ENCODE peak calls at places on chromosomes 13 and 19, in seven cellular contexts. L is HFFc6; I is activated naive CD4-positive, alpha-beta T cell treated with anti-CD3 and anti-CD28 coated beads, Interleukin-2, amount 50 U/mL, for 72 hours; Q is NCI-H1417; F is EH; E is Calu3; B is T-cell. T is an unnamed sample.

GRCh38 chr19:40659116-40659515 is 31.3 kb downstream of the NUMBL start:
- DNase-seq in L (no peak), I (no peak), Q (no peak), F (no peak), E (no peak), B (no peak), T (no peak)

GRCh38 chr13:98576963-98577822 is at the start of gene STK24:
- DNase-seq in L (peak; percentile 64), I (peak; percentile 76), Q (peak; percentile 77), F (peak; percentile 84), E (peak; percentile 66), B (peak; percentile 13), T (no peak)

GRCh38 chr19:370641-371330 is 26.2 kb upstream of the MIER2 start:
- DNase-seq in L (no peak), I (peak; percentile 39), Q (no peak), F (no peak), E (no peak), B (no peak), T (no peak)

GRCh38 chr13:36919833-36920611 is at the start of gene SMAD9:
- DNase-seq in L (peak; percentile 63), I (no peak), Q (peak; percentile 77), F (peak; percentile 71), E (peak; percentile 55), B (no peak), T (peak; percentile 25)

GRCh38 chr13:49679244-49679643 is 12.0 kb downstream of the EBPL start:
- DNase-seq in L (no peak), I (no peak), Q (no peak), F (peak; percentile 16), E (peak; percentile 10), B (no peak), T (no peak)

GRCh38 chr13:114027046-114027760 is 53.3 kb upstream of the C13orf46 start:
- DNase-seq in L (no peak), I (no peak), Q (no peak), F (peak; percentile 62), E (no peak), B (no peak), T (no peak)

GRCh38 chr19:46745521-46746280 is at the start of gene FKRP:
- DNase-seq in L (no peak), I (no peak), Q (peak; percentile 56), F (peak; percentile 35), E (peak; percentile 32), B (no peak), T (no peak)

GRCh38 chr19:1221141-1221903 is 15.7 kb downstream of the STK11 start:
- DNase-seq in L (peak; percentile 42), I (no peak), Q (no peak), F (peak; percentile 66), E (no peak), B (no peak), T (no peak)

GRCh38 chr13:102693781-102694180 is 1.1 kb downstream of the METTL21C start:
- DNase-seq in L (peak; percentile 32), I (no peak), Q (no peak), F (peak; percentile 54), E (no peak), B (no peak), T (no peak)

GRCh38 chr13:88932950-88933349 is 1261.8 kb downstream of the SLITRK5 start:
- DNase-seq in L (no peak), I (no peak), Q (no peak), F (no peak), E (no peak), B (no peak), T (no peak)

GRCh38 chr19:46863818-46864629 is 3.2 kb downstream of the ARHGAP35 start:
- DNase-seq in L (peak; percentile 55), I (no peak), Q (peak; percentile 8), F (peak; percentile 88), E (peak; percentile 73), B (no peak), T (peak; percentile 74)

GRCh38 chr19:56141416-56141992 is 417 bp downstream of the ZNF444 start:
- DNase-seq in L (no peak), I (no peak), Q (peak; percentile 23), F (peak; percentile 15), E (no peak), B (peak; percentile 44), T (no peak)

GRCh38 chr13:85798999-85799646 is at the start of gene SLITRK6:
- DNase-seq in L (peak; percentile 64), I (no peak), Q (peak; percentile 74), F (peak; percentile 51), E (peak; percentile 10), B (no peak), T (peak; percentile 66)

GRCh38 chr13:45936621-45937020 is 85.1 kb upstream of the SIAH3 start:
- DNase-seq in L (no peak), I (no peak), Q (no peak), F (no peak), E (no peak), B (no peak), T (no peak)

GRCh38 chr19:1258707-1259205 is 10.4 kb downstream of the MIDN start:
- DNase-seq in L (peak; percentile 30), I (no peak), Q (no peak), F (no peak), E (no peak), B (no peak), T (no peak)

GRCh38 chr19:46555684-46556083 is 45.4 kb upstream of the CALM3 start:
- DNase-seq in L (no peak), I (no peak), Q (no peak), F (no peak), E (no peak), B (no peak), T (no peak)

GRCh38 chr13:52646967-52647366 is 4.7 kb downstream of the HNRNPA1L2 start:
- DNase-seq in L (no peak), I (no peak), Q (no peak), F (no peak), E (no peak), B (no peak), T (no peak)

GRCh38 chr13:113846639-113847318 is 17.1 kb downstream of the GAS6 start:
- DNase-seq in L (no peak), I (peak; percentile 33), Q (no peak), F (no peak), E (no peak), B (no peak), T (no peak)

GRCh38 chr19:10191347-10191746 is 3.4 kb downstream of the DNMT1 start:
- DNase-seq in L (peak; percentile 74), I (no peak), Q (no peak), F (peak; percentile 85), E (no peak), B (no peak), T (no peak)

GRCh38 chr19:3849092-3849491 is 19.7 kb downstream of the ZFR2 start:
- DNase-seq in L (no peak), I (no peak), Q (no peak), F (peak; percentile 39), E (peak; percentile 78), B (no peak), T (no peak)

GRCh38 chr19:14494910-14495677 is 833 bp downstream of the GIPC1 start:
- DNase-seq in L (no peak), I (no peak), Q (no peak), F (peak; percentile 29), E (peak; percentile 50), B (no peak), T (no peak)

GRCh38 chr13:32056316-32056715 is 24.7 kb downstream of the FRY start:
- DNase-seq in L (no peak), I (no peak), Q (peak; percentile 68), F (no peak), E (no peak), B (no peak), T (no peak)

GRCh38 chr13:102197193-102197592 is 204.7 kb downstream of the FGF14 start:
- DNase-seq in L (no peak), I (no peak), Q (peak; percentile 29), F (no peak), E (peak; percentile 6), B (no peak), T (no peak)

GRCh38 chr13:48500652-48501197 is 32.2 kb downstream of the RCBTB2 start:
- DNase-seq in L (peak; percentile 80), I (no peak), Q (no peak), F (peak; percentile 88), E (no peak), B (no peak), T (peak; percentile 79)

GRCh38 chr19:46784262-46785053 is 3.9 kb downstream of the SLC1A5 start:
- DNase-seq in L (peak; percentile 94), I (peak; percentile 67), Q (peak; percentile 19), F (peak; percentile 98), E (peak; percentile 94), B (no peak), T (no peak)

GRCh38 chr13:32791545-32792172 is 205.4 kb downstream of the PDS5B start:
- DNase-seq in L (no peak), I (peak; percentile 61), Q (no peak), F (peak; percentile 22), E (no peak), B (no peak), T (no peak)

GRCh38 chr13:66014757-66015156 is 1215.4 kb downstream of the PCDH9 start:
- DNase-seq in L (no peak), I (no peak), Q (no peak), F (peak; percentile 40), E (no peak), B (no peak), T (no peak)

GRCh38 chr19:55179570-55180484 is at the start of gene SYT5:
- DNase-seq in L (no peak), I (no peak), Q (peak; percentile 65), F (peak; percentile 46), E (peak; percentile 77), B (peak; percentile 47), T (no peak)

GRCh38 chr19:47186337-47187022 is 44.5 kb downstream of the BBC3 start:
- DNase-seq in L (no peak), I (peak; percentile 83), Q (no peak), F (no peak), E (no peak), B (peak; percentile 76), T (no peak)

GRCh38 chr19:58182577-58182988 is 278 bp upstream of the ZNF274 start:
- DNase-seq in L (no peak), I (no peak), Q (no peak), F (no peak), E (no peak), B (peak; percentile 82), T (no peak)

GRCh38 chr19:41218615-41219507 is at the start of gene AXL:
- DNase-seq in L (peak; percentile 79), I (no peak), Q (no peak), F (peak; percentile 87), E (peak; percentile 68), B (no peak), T (peak; percentile 44)

GRCh38 chr13:79806821-79807220 is 325.9 kb downstream of the NDFIP2 start:
- DNase-seq in L (no peak), I (no peak), Q (no peak), F (no peak), E (no peak), B (no peak), T (no peak)

GRCh38 chr19:1070931-1071791 is 4.2 kb downstream of the ARHGAP45 start:
- DNase-seq in L (no peak), I (no peak), Q (peak; percentile 46), F (no peak), E (no peak), B (no peak), T (no peak)

GRCh38 chr19:31518626-31519025 is 169.4 kb upstream of the TSHZ3 start:
- DNase-seq in L (no peak), I (no peak), Q (no peak), F (no peak), E (no peak), B (no peak), T (no peak)

T was measured in retinal pigment epithelial cell.